ENCODE peak calls at places on chromosomes 16 and 17, in eight cellular contexts. W, Y, A, T, L, R, C and I are unnamed samples.

GRCh38 chr16:30615358-30616076 is 5.3 kb upstream of the ZNF689 start:
- DNase-seq in W (peak), Y (no peak), A (no peak), T (peak), L (no peak), R (peak), C (no peak), I (peak)

GRCh38 chr17:50715471-50715870 is 3.9 kb upstream of the LUC7L3 start:
- DNase-seq in W (no peak), Y (no peak), A (no peak), T (no peak), L (no peak), R (no peak), C (peak), I (no peak)

GRCh38 chr17:68302066-68302564 is 10.8 kb downstream of the ARSG start:
- DNase-seq in W (no peak), Y (peak), A (no peak), T (peak), L (no peak), R (peak), C (peak), I (no peak)

GRCh38 chr16:87233928-87234327 is 83.3 kb downstream of the C16orf95 start:
- DNase-seq in W (peak), Y (no peak), A (no peak), T (no peak), L (no peak), R (peak), C (peak), I (no peak)

GRCh38 chr17:42184717-42185496 is at the start of gene HCRT:
- DNase-seq in W (no peak), Y (no peak), A (no peak), T (no peak), L (no peak), R (no peak), C (no peak), I (no peak)

GRCh38 chr16:22070361-22071351 is 21.7 kb upstream of the VWA3A start:
- DNase-seq in W (no peak), Y (peak), A (no peak), T (no peak), L (no peak), R (peak), C (peak), I (no peak)

GRCh38 chr17:59454633-59455105 is 110.7 kb upstream of the DHX40 start:
- DNase-seq in W (no peak), Y (no peak), A (no peak), T (no peak), L (no peak), R (no peak), C (no peak), I (no peak)

GRCh38 chr16:868386-868755 is 67.8 kb upstream of the GNG13 start:
- DNase-seq in W (no peak), Y (no peak), A (no peak), T (no peak), L (no peak), R (no peak), C (no peak), I (no peak)

GRCh38 chr17:73256220-73256619 is 5.5 kb downstream of the CPSF4L start:
- DNase-seq in W (no peak), Y (no peak), A (no peak), T (no peak), L (no peak), R (no peak), C (no peak), I (no peak)

GRCh38 chr16:4293822-4294457 is 21.1 kb upstream of the TFAP4 start:
- DNase-seq in W (peak), Y (no peak), A (no peak), T (peak), L (no peak), R (peak), C (peak), I (peak)

GRCh38 chr17:19714542-19715411 is 1.6 kb downstream of the SLC47A2 start:
- DNase-seq in W (no peak), Y (no peak), A (no peak), T (no peak), L (no peak), R (no peak), C (no peak), I (no peak)

GRCh38 chr16:72979974-72980373 is 68.0 kb downstream of the ZFHX3 start:
- DNase-seq in W (no peak), Y (no peak), A (no peak), T (no peak), L (no peak), R (no peak), C (no peak), I (no peak)

GRCh38 chr17:1039511-1040215 is 42.7 kb downstream of the TIMM22 start:
- DNase-seq in W (peak), Y (no peak), A (no peak), T (no peak), L (no peak), R (peak), C (no peak), I (no peak)

GRCh38 chr17:43927101-43927935 is 15.0 kb downstream of the PPY start:
- DNase-seq in W (no peak), Y (no peak), A (no peak), T (no peak), L (no peak), R (no peak), C (no peak), I (no peak)

GRCh38 chr17:71023631-71024030 is 854.3 kb downstream of the KCNJ2 start:
- DNase-seq in W (no peak), Y (no peak), A (no peak), T (peak), L (no peak), R (no peak), C (peak), I (no peak)

GRCh38 chr16:86570542-86571196 is 4.0 kb downstream of the FOXC2 start:
- DNase-seq in W (no peak), Y (no peak), A (no peak), T (no peak), L (no peak), R (no peak), C (no peak), I (no peak)

GRCh38 chr17:20706752-20707372 is 127.3 kb downstream of the CDRT15L2 start:
- DNase-seq in W (no peak), Y (no peak), A (no peak), T (no peak), L (no peak), R (no peak), C (no peak), I (no peak)